ENCODE peak calls at places on chromosomes 3 and 15, in nine cellular contexts. I, P, F, K, Z, W, X, Q and U are unnamed samples.

GRCh38 chr15:70355275-70355795 is 257.6 kb upstream of the TLE3 start:
- DNase-seq in I (no peak), P (no peak), F (no peak), K (no peak), Z (no peak), W (no peak), X (no peak), Q (no peak), U (no peak)

GRCh38 chr3:38579551-38580449 is 69.7 kb downstream of the SCN5A start:
- DNase-seq in I (no peak), P (no peak), F (no peak), K (no peak), Z (no peak), W (no peak), X (peak; percentile 7), Q (no peak), U (no peak)

GRCh38 chr3:186095584-186096061 is 13.3 kb downstream of the ETV5 start:
- DNase-seq in I (no peak), P (no peak), F (no peak), K (no peak), Z (no peak), W (no peak), X (no peak), Q (no peak), U (no peak)

GRCh38 chr3:187085933-187086332 is 53.4 kb downstream of the RPL39L start:
- DNase-seq in I (no peak), P (no peak), F (no peak), K (no peak), Z (no peak), W (no peak), X (no peak), Q (no peak), U (no peak)

GRCh38 chr15:48720646-48721045 is 75.1 kb upstream of the FBN1 start:
- DNase-seq in I (no peak), P (no peak), F (no peak), K (no peak), Z (no peak), W (no peak), X (no peak), Q (no peak), U (no peak)

GRCh38 chr15:54387808-54388207 is 409.6 kb downstream of the UNC13C start:
- DNase-seq in I (no peak), P (no peak), F (no peak), K (no peak), Z (no peak), W (no peak), X (no peak), Q (no peak), U (no peak)

GRCh38 chr15:74295800-74296199 is 59.7 kb downstream of the CCDC33 start:
- DNase-seq in I (no peak), P (no peak), F (no peak), K (no peak), Z (no peak), W (no peak), X (no peak), Q (no peak), U (no peak)

GRCh38 chr3:69012111-69012835 is 1.2 kb downstream of the EOGT start:
- DNase-seq in I (peak; percentile 24), P (no peak), F (no peak), K (no peak), Z (no peak), W (no peak), X (peak; percentile 33), Q (peak; percentile 12), U (no peak)

GRCh38 chr3:59880717-59881116 is 830.9 kb upstream of the CFAP20DC start:
- DNase-seq in I (no peak), P (no peak), F (no peak), K (no peak), Z (no peak), W (no peak), X (no peak), Q (no peak), U (no peak)

GRCh38 chr3:101687142-101687931 is 819 bp upstream of the RPL24 start:
- DNase-seq in I (no peak), P (no peak), F (no peak), K (no peak), Z (no peak), W (no peak), X (no peak), Q (peak; percentile 15), U (no peak)

GRCh38 chr15:96448923-96449322 is 118.4 kb downstream of the NR2F2 start:
- DNase-seq in I (no peak), P (no peak), F (no peak), K (no peak), Z (no peak), W (no peak), X (no peak), Q (no peak), U (no peak)